ENCODE peak calls at places on chromosomes 7 and 10, in eight cellular contexts. Z is T-helper 1 cell, B is nephron progenitor cell, F is NCI-H1105, K is GF-D8, O is MV-4-11, C is NCI-H446 treated with DMSO at 0.1 percent for 48 hours, Y is dorsolateral prefrontal cortex. W is an unnamed sample.

GRCh38 chr7:44105832-44106231 is 1.7 kb downstream of the AEBP1 start:
- DNase-seq in Z (no peak), B (no peak), F (no peak), K (no peak), O (peak), C (no peak), Y (no peak), W (no peak)

GRCh38 chr7:151251926-151252835 is 3.7 kb upstream of the SMARCD3 start:
- DNase-seq in Z (no peak), B (peak), F (peak), K (no peak), O (no peak), C (no peak), Y (peak), W (peak)

GRCh38 chr10:48495282-48496045 is 109.4 kb downstream of the ARHGAP22 start:
- DNase-seq in Z (no peak), B (no peak), F (no peak), K (no peak), O (no peak), C (no peak), Y (no peak), W (no peak)

GRCh38 chr7:130401531-130401930 is 21.2 kb downstream of the CPA1 start:
- DNase-seq in Z (no peak), B (no peak), F (no peak), K (no peak), O (no peak), C (no peak), Y (no peak), W (no peak)

GRCh38 chr10:133475821-133476640 is 22.3 kb downstream of the SCART1 start:
- DNase-seq in Z (no peak), B (no peak), F (no peak), K (no peak), O (no peak), C (no peak), Y (no peak), W (no peak)

GRCh38 chr10:38094923-38095574 is 912 bp downstream of the ZNF37A start:
- DNase-seq in Z (no peak), B (no peak), F (no peak), K (no peak), O (no peak), C (no peak), Y (no peak), W (no peak)

GRCh38 chr7:45657136-45657889 is 83.1 kb downstream of the ADCY1 start:
- DNase-seq in Z (no peak), B (no peak), F (no peak), K (no peak), O (no peak), C (no peak), Y (no peak), W (no peak)

GRCh38 chr7:46026741-46027140 is 105.7 kb upstream of the IGFBP3 start:
- DNase-seq in Z (no peak), B (no peak), F (no peak), K (no peak), O (no peak), C (no peak), Y (no peak), W (no peak)